ENCODE peak calls at places on chromosomes 13 and 19, in six cellular contexts. S, N, Y, F, K and I are unnamed samples.

GRCh38 chr13:29111446-29111845 is 291.3 kb downstream of the MTUS2 start:
- DNase-seq in K (no peak), S (no peak), Y (no peak), F (no peak), N (peak; percentile 4), I (no peak)

GRCh38 chr13:53250272-53250875 is 221.8 kb downstream of the OLFM4 start:
- DNase-seq in S (peak; percentile 90), F (peak; percentile 93), N (peak; percentile 85), K (no peak), Y (no peak), I (no peak)

GRCh38 chr13:31862828-31863227 is 123.5 kb downstream of the RXFP2 start:
- DNase-seq in S (no peak), N (no peak), F (no peak), Y (no peak), K (no peak), I (no peak)

GRCh38 chr13:57629821-57630235 is 1.7 kb upstream of the PCDH17 start:
- DNase-seq in F (peak; percentile 98), S (peak; percentile 94), Y (peak; percentile 81), N (peak; percentile 67), K (peak; percentile 93), I (no peak)

GRCh38 chr19:41939861-41940442 is 11.7 kb upstream of the ERFL start:
- DNase-seq in S (peak; percentile 60), F (peak; percentile 62), K (no peak), Y (no peak), N (peak; percentile 48), I (no peak)

GRCh38 chr19:48403606-48404005 is 10.1 kb downstream of the GRIN2D start:
- DNase-seq in S (peak; percentile 70), Y (peak; percentile 55), K (no peak), F (peak; percentile 80), N (peak; percentile 65), I (no peak)

GRCh38 chr13:21703846-21704245 is 33.0 kb downstream of the FGF9 start:
- DNase-seq in N (no peak), Y (no peak), S (no peak), F (no peak), K (no peak), I (no peak)

GRCh38 chr19:50497030-50497420 is 14.0 kb downstream of the JOSD2 start:
- DNase-seq in N (no peak), K (peak; percentile 57), S (no peak), F (no peak), Y (no peak), I (no peak)

GRCh38 chr19:49442793-49443365 is 1.6 kb upstream of the SLC17A7 start:
- DNase-seq in S (peak; percentile 95), Y (peak; percentile 95), F (peak; percentile 99), N (peak; percentile 92), K (peak; percentile 98), I (peak; percentile 96)

GRCh38 chr19:7746903-7747884 is at the start of gene CD209:
- DNase-seq in S (no peak), N (no peak), K (no peak), F (no peak), Y (no peak), I (peak; percentile 22)

GRCh38 chr19:3783660-3784584 is 2.3 kb downstream of the MATK start:
- DNase-seq in N (no peak), Y (no peak), S (no peak), F (peak; percentile 60), K (no peak), I (no peak)

GRCh38 chr13:110436276-110436675 is 125.2 kb downstream of the RAB20 start:
- DNase-seq in F (no peak), N (no peak), K (no peak), Y (no peak), S (no peak), I (no peak)

GRCh38 chr13:28161370-28161769 is 23.0 kb downstream of the PAN3 start:
- DNase-seq in K (no peak), N (peak; percentile 41), F (peak; percentile 59), S (peak; percentile 71), Y (no peak), I (no peak)

GRCh38 chr13:52127783-52128702 is 830 bp downstream of the NEK5 start:
- DNase-seq in N (peak; percentile 67), F (peak; percentile 78), S (peak; percentile 83), K (no peak), Y (peak; percentile 55), I (no peak)

GRCh38 chr13:44092053-44092452 is 212.3 kb downstream of the LACC1 start:
- DNase-seq in S (no peak), K (no peak), N (no peak), F (no peak), Y (no peak), I (no peak)

GRCh38 chr19:57527136-57527881 is at the start of gene ZNF549:
- DNase-seq in Y (peak; percentile 88), K (peak; percentile 91), S (peak; percentile 94), F (peak; percentile 96), N (peak; percentile 96), I (peak; percentile 85)

GRCh38 chr13:81916471-81916870 is 1575.5 kb upstream of the SPRY2 start:
- DNase-seq in K (no peak), Y (no peak), N (no peak), F (no peak), S (no peak), I (no peak)

GRCh38 chr19:46880440-46880839 is 19.6 kb downstream of the ARHGAP35 start:
- DNase-seq in F (no peak), S (no peak), K (no peak), N (peak; percentile 46), Y (no peak), I (no peak)

GRCh38 chr19:19021115-19021514 is 12.2 kb downstream of the SUGP2 start:
- DNase-seq in N (peak; percentile 86), S (peak; percentile 50), K (no peak), F (no peak), Y (no peak), I (no peak)

GRCh38 chr13:66003558-66003957 is 1226.6 kb downstream of the PCDH9 start:
- DNase-seq in K (no peak), N (no peak), Y (no peak), F (no peak), S (no peak), I (no peak)

GRCh38 chr13:111456452-111457230 is 136.2 kb downstream of the TEX29 start:
- DNase-seq in N (no peak), S (no peak), F (no peak), K (no peak), Y (no peak), I (no peak)

GRCh38 chr19:4014541-4015491 is 7.3 kb downstream of the PIAS4 start:
- DNase-seq in K (peak; percentile 82), S (peak; percentile 16), N (no peak), F (peak; percentile 10), Y (no peak), I (peak; percentile 67)

GRCh38 chr19:16377521-16377920 is 52.9 kb downstream of the KLF2 start:
- DNase-seq in N (no peak), S (no peak), F (no peak), Y (no peak), K (no peak), I (no peak)

GRCh38 chr13:80070024-80070703 is 270.8 kb downstream of the SPRY2 start:
- DNase-seq in S (no peak), Y (no peak), F (peak; percentile 4), K (no peak), N (no peak), I (no peak)

GRCh38 chr19:6481541-6482342 is at the start of gene DENND1C:
- DNase-seq in S (peak; percentile 45), F (peak; percentile 70), K (peak; percentile 75), Y (no peak), N (peak; percentile 48), I (no peak)

GRCh38 chr19:9885077-9885552 is 50.0 kb downstream of the PIN1 start:
- DNase-seq in S (peak; percentile 29), F (no peak), K (no peak), Y (peak; percentile 32), N (peak; percentile 73), I (no peak)

GRCh38 chr13:98014766-98015165 is 61.3 kb downstream of the IPO5 start:
- DNase-seq in S (no peak), Y (no peak), F (no peak), N (peak; percentile 93), K (no peak), I (no peak)

GRCh38 chr13:92806215-92806614 is 420.4 kb upstream of the GPC6 start:
- DNase-seq in Y (no peak), N (peak; percentile 28), F (no peak), S (no peak), K (no peak), I (no peak)

GRCh38 chr19:47848871-47849473 is 10.1 kb upstream of the TPRX2 start:
- DNase-seq in N (peak; percentile 39), K (no peak), F (peak; percentile 96), S (peak; percentile 51), Y (no peak), I (no peak)

GRCh38 chr13:42497798-42498197 is 76.2 kb upstream of the TNFSF11 start:
- DNase-seq in N (peak; percentile 52), F (no peak), K (no peak), Y (no peak), S (peak; percentile 13), I (no peak)

GRCh38 chr19:49533551-49534488 is 6.0 kb downstream of the RCN3 start:
- DNase-seq in S (peak; percentile 88), Y (peak; percentile 71), N (peak; percentile 78), F (peak; percentile 84), K (peak; percentile 87), I (peak; percentile 63)

GRCh38 chr19:40571005-40571318 is 5.7 kb upstream of the SHKBP1 start:
- DNase-seq in S (no peak), F (no peak), N (no peak), K (no peak), Y (no peak), I (no peak)

GRCh38 chr19:40571831-40572495 is 4.7 kb upstream of the SHKBP1 start:
- DNase-seq in Y (no peak), K (peak; percentile 43), F (no peak), S (no peak), N (no peak), I (no peak)

GRCh38 chr19:40567040-40567749 is 9.5 kb upstream of the SHKBP1 start:
- DNase-seq in N (peak; percentile 38), S (no peak), F (peak; percentile 38), K (no peak), Y (no peak), I (no peak)

GRCh38 chr19:40567750-40568494 is 8.8 kb upstream of the SHKBP1 start:
- DNase-seq in Y (no peak), K (peak; percentile 60), S (no peak), N (peak; percentile 35), F (peak; percentile 63), I (no peak)

GRCh38 chr19:40570313-40571004 is 6.2 kb upstream of the SHKBP1 start:
- DNase-seq in Y (peak; percentile 100), F (peak; percentile 100), K (peak; percentile 100), S (peak; percentile 100), N (peak; percentile 100), I (peak; percentile 98)
- H3K4me3 ChIP-seq in Y (no peak overlapping the region), F (peak overlapping the region; percentile 54), K (peak overlapping the region; percentile 53), S (no peak overlapping the region), N (peak overlapping the region; percentile 72), I (peak overlapping the region; percentile 49)

GRCh38 chr13:48096670-48097069 is 1.8 kb upstream of the MED4 start:
- DNase-seq in Y (no peak), S (peak; percentile 19), K (no peak), F (no peak), N (no peak), I (no peak)
- H3K27ac ChIP-seq in Y (no peak overlapping the region), S (peak overlapping the region; percentile 54), K (no peak overlapping the region), F (no peak overlapping the region), N (no peak overlapping the region), I (no peak overlapping the region)

GRCh38 chr19:2122251-2122650 is 25.5 kb downstream of the IZUMO4 start:
- DNase-seq in K (no peak), Y (no peak), S (no peak), N (no peak), F (no peak), I (no peak)
- H3K36me3 ChIP-seq in K (peaks cover 100% of the 10 kb centered on the region), Y (peaks cover 11% of the 10 kb centered on the region), S (no peaks in the 10 kb centered on the region), N (peaks cover 28% of the 10 kb centered on the region), F (no peaks in the 10 kb centered on the region), I (peaks cover 14% of the 10 kb centered on the region)

GRCh38 chr19:54464624-54465266 is 1.2 kb upstream of the LENG9 start:
- DNase-seq in F (peak; percentile 97), Y (peak; percentile 89), S (peak; percentile 96), K (peak; percentile 96), N (peak; percentile 94), I (peak; percentile 92)
- H3K4me3 ChIP-seq in F (peak overlapping the region; percentile 56), Y (peak overlapping the region; percentile 40), S (peak overlapping the region; percentile 18), K (peak overlapping the region; percentile 71), N (peak overlapping the region; percentile 77), I (peak overlapping the region; percentile 82)